ENCODE peak calls at places on chromosomes 3 and 15, in five cellular contexts. S, M, A, U and V are unnamed samples.

GRCh38 chr15:25936004-25936403 is 72.9 kb upstream of the ATP10A start:
- DNase-seq in S (no peak), M (no peak), A (no peak), U (no peak), V (no peak)

GRCh38 chr3:182959474-182960350 is 20.6 kb downstream of the DCUN1D1 start:
- DNase-seq in S (peak), M (peak), A (no peak), U (no peak), V (peak)

GRCh38 chr3:194158942-194159439 is 23.0 kb downstream of the HES1 start:
- DNase-seq in S (no peak), M (no peak), A (no peak), U (no peak), V (no peak)

GRCh38 chr3:46397111-46397510 is 9.8 kb downstream of the CCR5AS start:
- DNase-seq in S (no peak), M (no peak), A (no peak), U (no peak), V (no peak)

GRCh38 chr3:182970811-182971418 is 9.4 kb downstream of the DCUN1D1 start:
- DNase-seq in S (no peak), M (no peak), A (no peak), U (no peak), V (no peak)

GRCh38 chr3:161275919-161276318 is 54.8 kb downstream of the NMD3 start:
- DNase-seq in S (no peak), M (no peak), A (no peak), U (no peak), V (no peak)

GRCh38 chr3:197333901-197334639 is 35.7 kb upstream of the DLG1 start:
- DNase-seq in S (peak), M (no peak), A (no peak), U (peak), V (no peak)

GRCh38 chr15:69929905-69930630 is 167.6 kb downstream of the TLE3 start:
- DNase-seq in S (no peak), M (no peak), A (no peak), U (no peak), V (no peak)

GRCh38 chr15:41660235-41661077 is at the start of gene MGA:
- DNase-seq in S (peak), M (peak), A (peak), U (peak), V (peak)

GRCh38 chr3:4849739-4850138 is 129.5 kb upstream of the BHLHE40 start:
- DNase-seq in S (no peak), M (no peak), A (no peak), U (no peak), V (no peak)

GRCh38 chr15:101090460-101090853 is 161.4 kb downstream of the CHSY1 start:
- DNase-seq in S (no peak), M (peak), A (no peak), U (no peak), V (no peak)

GRCh38 chr3:156135921-156136655 is 15.7 kb downstream of the KCNAB1 start:
- DNase-seq in S (peak), M (no peak), A (no peak), U (no peak), V (peak)

GRCh38 chr3:62500556-62501294 is 127.4 kb upstream of the FEZF2 start:
- DNase-seq in S (peak), M (no peak), A (no peak), U (no peak), V (no peak)

GRCh38 chr15:69253156-69253555 is 45.6 kb upstream of the PAQR5 start:
- DNase-seq in S (peak), M (peak), A (no peak), U (peak), V (no peak)

GRCh38 chr3:71031151-71031550 is 552.4 kb downstream of the FOXP1 start:
- DNase-seq in S (no peak), M (no peak), A (no peak), U (no peak), V (no peak)

GRCh38 chr15:31366169-31366734 is 39.6 kb downstream of the KLF13 start:
- DNase-seq in S (no peak), M (peak), A (no peak), U (no peak), V (no peak)

GRCh38 chr3:84566256-84566655 is 392.5 kb upstream of the CADM2 start:
- DNase-seq in S (no peak), M (no peak), A (no peak), U (no peak), V (no peak)

GRCh38 chr3:194738254-194739093 is 52.8 kb downstream of the FAM43A start:
- DNase-seq in S (no peak), M (peak), A (no peak), U (peak), V (no peak)

GRCh38 chr15:74244818-74245341 is 8.8 kb downstream of the CCDC33 start:
- DNase-seq in S (no peak), M (peak), A (no peak), U (no peak), V (no peak)

GRCh38 chr3:148861277-148861869 is 3.7 kb upstream of the CPA3 start:
- DNase-seq in S (peak), M (no peak), A (peak), U (peak), V (peak)

GRCh38 chr3:47280519-47280918 is 2.1 kb downstream of the KIF9 start:
- DNase-seq in S (no peak), M (no peak), A (no peak), U (no peak), V (no peak)

GRCh38 chr3:100698736-100699135 is 10.6 kb upstream of the TFG start:
- DNase-seq in S (no peak), M (no peak), A (no peak), U (no peak), V (no peak)
- H2AFZ ChIP-seq in S (no peak), M (no peak), A (no peak), U (no peak), V (no peak)

DNA sequence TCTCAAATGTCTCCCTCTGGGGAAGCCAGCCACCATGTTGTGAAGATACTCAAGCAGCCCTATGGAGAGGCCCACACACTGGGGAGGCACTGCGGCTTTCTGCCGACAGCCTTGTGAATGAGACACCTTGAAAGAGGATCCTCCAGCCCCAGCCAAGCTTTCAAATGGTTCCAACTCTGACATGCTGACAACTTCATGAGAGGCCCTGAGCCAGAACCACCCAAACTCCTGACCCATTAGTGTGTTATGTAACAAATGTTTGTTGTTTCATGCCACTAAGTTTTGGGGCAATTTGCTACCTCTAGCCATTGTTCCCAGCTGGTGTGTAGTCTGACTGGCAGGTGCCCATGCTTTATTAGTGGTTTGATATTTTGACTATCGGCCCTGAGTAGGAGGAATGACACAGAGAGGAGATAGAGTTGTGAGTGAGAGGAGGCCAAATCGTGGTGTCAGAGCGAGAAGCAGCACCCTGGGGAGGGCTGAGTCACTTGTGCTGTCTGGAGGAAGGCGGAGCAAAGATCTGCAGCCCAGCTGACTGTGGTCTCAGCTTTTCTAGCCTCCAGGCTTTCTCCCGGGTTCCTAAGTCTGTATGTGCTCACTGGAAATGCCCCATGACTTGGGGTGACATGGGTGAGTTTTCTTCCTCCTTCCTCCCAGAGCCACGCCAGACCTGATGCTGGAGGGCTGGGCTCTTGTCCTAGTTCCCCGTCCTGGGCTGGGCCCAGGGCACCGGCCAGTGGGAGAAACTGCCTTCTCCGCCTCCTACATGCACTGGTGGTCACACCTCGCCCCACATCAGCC is 56.8 kb upstream of the BLM start:
- DNase-seq in S (peak), M (peak), A (peak), U (peak), V (peak)
- H2AFZ ChIP-seq in S (no peak), M (peak), A (no peak), U (no peak), V (peak)

GRCh38 chr15:79967331-79968182 is 3.4 kb downstream of the BCL2A1 start:
- DNase-seq in S (no peak), M (no peak), A (no peak), U (peak), V (no peak)
- H2AFZ ChIP-seq in S (peak), M (no peak), A (no peak), U (no peak), V (peak)

GRCh38 chr3:111739241-111739952 is 119.7 kb upstream of the PHLDB2 start:
- DNase-seq in S (no peak), M (no peak), A (peak), U (peak), V (no peak)
- H2AFZ ChIP-seq in S (no peak), M (peak), A (no peak), U (no peak), V (no peak)

DNA sequence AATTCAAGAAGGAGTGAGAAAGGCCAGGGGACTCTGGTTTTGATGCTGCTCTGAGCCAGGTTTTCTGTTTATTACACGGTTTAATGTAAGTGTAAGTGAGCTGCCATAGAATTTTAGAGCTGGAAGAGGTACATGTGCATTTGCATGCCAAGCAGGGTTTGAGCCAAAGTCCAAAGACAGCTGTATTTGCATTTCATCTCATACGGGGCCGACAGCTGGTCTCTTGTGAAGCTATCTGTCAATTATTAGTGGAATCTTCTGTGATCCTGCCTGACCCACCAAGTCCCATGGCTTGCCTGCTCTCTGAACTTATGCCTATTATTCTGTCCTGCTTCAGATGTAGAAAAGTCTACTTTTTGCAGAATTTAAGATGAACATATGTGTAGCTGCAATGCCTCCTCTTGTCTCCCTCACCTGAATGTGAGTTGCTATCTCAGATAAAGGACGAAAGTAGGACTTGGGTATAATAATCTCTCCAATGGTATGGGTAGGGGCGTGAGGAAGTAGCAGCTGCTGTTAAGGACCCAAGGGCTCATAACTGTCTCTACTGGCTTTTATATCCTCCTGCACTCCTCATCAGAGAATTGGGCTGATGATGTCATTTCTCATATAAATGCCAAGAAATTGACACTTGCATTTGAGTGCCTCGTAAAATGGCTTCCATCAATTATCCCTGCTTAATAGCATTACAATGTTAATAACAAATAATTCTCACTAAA is 160.1 kb downstream of the SQOR start:
- DNase-seq in S (no peak), M (no peak), A (peak), U (no peak), V (no peak)
- H2AFZ ChIP-seq in S (no peak), M (no peak), A (no peak), U (no peak), V (no peak)

GRCh38 chr15:33146051-33146450 is 48.5 kb downstream of the FMN1 start:
- DNase-seq in S (no peak), M (no peak), A (no peak), U (no peak), V (no peak)
- H2AFZ ChIP-seq in S (no peak), M (no peak), A (no peak), U (no peak), V (no peak)